ENCODE peak calls at places on chromosomes 4 and X, in ten cellular contexts. J is stimulated activated CD8-positive, alpha-beta memory T cell treated with anti-CD3 and anti-CD28 coated beads, Interleukin-7, amount 100 ng/mL, for 4 hours; D is ascending aorta; I is activated gamma-delta T cell treated with anti-CD3 and anti-CD28 coated beads, Interleukin-2, amount 50 U/mL, for 16 hours; G is stimulated activated CD4-positive, alpha-beta T cell treated with anti-CD3 and anti-CD28 coated beads, Interleukin-15, amount 100 ng/mL, for 1 hour; T is fibroblast of lung; W is head of caudate nucleus; A is OCI-LY7; U is GM23338; Y is LoVo. Q is an unnamed sample.

GRCh38 chr4:27828843-27829242 is 968.2 kb downstream of the STIM2 start:
- DNase-seq in J (no peak), D (no peak), I (no peak), G (no peak), T (no peak), W (no peak), A (no peak), U (peak), Y (no peak), Q (no peak)

GRCh38 chr4:6929735-6930464 is 20.3 kb downstream of the TBC1D14 start:
- DNase-seq in J (no peak), D (no peak), I (no peak), G (no peak), T (no peak), W (no peak), A (no peak), U (no peak), Y (no peak), Q (no peak)

GRCh38 chr4:99462875-99463464 is 27.8 kb upstream of the ADH7 start:
- DNase-seq in J (peak), D (peak), I (peak), G (no peak), T (peak), W (peak), A (peak), U (peak), Y (peak), Q (peak)

GRCh38 chr4:156751486-156751885 is 220.1 kb downstream of the PDGFC start:
- DNase-seq in J (no peak), D (no peak), I (no peak), G (no peak), T (peak), W (no peak), A (no peak), U (no peak), Y (no peak), Q (no peak)

GRCh38 chr4:40194602-40195161 is 2.1 kb upstream of the RHOH start:
- DNase-seq in J (no peak), D (no peak), I (no peak), G (no peak), T (no peak), W (no peak), A (peak), U (no peak), Y (no peak), Q (no peak)

GRCh38 chr4:145734576-145735329 is 54.8 kb downstream of the C4orf51 start:
- DNase-seq in J (no peak), D (peak), I (no peak), G (no peak), T (peak), W (no peak), A (no peak), U (no peak), Y (peak), Q (no peak)

GRCh38 chr4:152577708-152578421 is 42.0 kb upstream of the FBXW7 start:
- DNase-seq in J (no peak), D (no peak), I (no peak), G (no peak), T (no peak), W (no peak), A (peak), U (no peak), Y (no peak), Q (no peak)

GRCh38 chr4:133146574-133147198 is 2.4 kb upstream of the PCDH10 start:
- DNase-seq in J (no peak), D (peak), I (no peak), G (no peak), T (peak), W (peak), A (no peak), U (peak), Y (no peak), Q (peak)

GRCh38 chrX:20437678-20438077 is 171.0 kb upstream of the RPS6KA3 start:
- DNase-seq in J (no peak), D (no peak), I (no peak), G (no peak), T (no peak), W (no peak), A (no peak), U (no peak), Y (no peak), Q (no peak)

GRCh38 chr4:1039493-1040343 is 28.3 kb downstream of the FGFRL1 start:
- DNase-seq in J (no peak), D (no peak), I (no peak), G (no peak), T (peak), W (no peak), A (no peak), U (no peak), Y (no peak), Q (no peak)

GRCh38 chr4:990746-991367 is 2.3 kb downstream of the SLC26A1 start:
- DNase-seq in J (no peak), D (no peak), I (no peak), G (no peak), T (no peak), W (no peak), A (no peak), U (no peak), Y (no peak), Q (no peak)

GRCh38 chr4:33924239-33924638 is 2320.1 kb downstream of the ARAP2 start:
- DNase-seq in J (no peak), D (no peak), I (no peak), G (no peak), T (peak), W (no peak), A (no peak), U (peak), Y (peak), Q (peak)

GRCh38 chr4:88054909-88055308 is 47.5 kb downstream of the PKD2 start:
- DNase-seq in J (no peak), D (no peak), I (no peak), G (no peak), T (peak), W (no peak), A (peak), U (peak), Y (peak), Q (peak)